ENCODE peak calls at places on chromosomes 13 and 19, in four cellular contexts. A, F, H and I are unnamed samples.

GRCh38 chr13:93304134-93304533 is 77.5 kb downstream of the GPC6 start:
- DNase-seq in A (no peak), H (no peak), F (no peak), I (no peak)

GRCh38 chr19:39052243-39052746 is 19.9 kb upstream of the FBXO27 start:
- DNase-seq in A (peak), H (no peak), F (peak), I (peak)

GRCh38 chr13:42334329-42334706 is 62.4 kb downstream of the AKAP11 start:
- DNase-seq in F (no peak), H (no peak), A (no peak), I (no peak)

GRCh38 chr13:76812971-76813691 is 73.1 kb downstream of the KCTD12 start:
- DNase-seq in H (peak), F (no peak), A (no peak), I (no peak)

GRCh38 chr13:22880756-22881701 is 299.8 kb upstream of the SGCG start:
- DNase-seq in H (no peak), A (no peak), F (no peak), I (no peak)

GRCh38 chr13:32316030-32316344 is 679 bp downstream of the BRCA2 start:
- DNase-seq in F (no peak), H (no peak), A (peak), I (no peak)

GRCh38 chr13:44884076-44884729 is 105.1 kb downstream of the NUFIP1 start:
- DNase-seq in F (no peak), H (no peak), A (no peak), I (no peak)

GRCh38 chr19:5563941-5564612 is 3.7 kb downstream of the TINCR start:
- DNase-seq in A (no peak), H (no peak), F (no peak), I (no peak)

GRCh38 chr13:100423375-100423774 is 165.2 kb downstream of the GGACT start:
- DNase-seq in F (no peak), A (no peak), H (no peak), I (no peak)

GRCh38 chr19:325937-326565 is 18.5 kb downstream of the MIER2 start:
- DNase-seq in A (no peak), F (no peak), H (no peak), I (no peak)

GRCh38 chr19:55615553-55616394 is 8.6 kb downstream of the ZNF784 start:
- DNase-seq in H (no peak), F (no peak), A (no peak), I (no peak)

GRCh38 chr19:31015778-31016177 is 333.5 kb downstream of the TSHZ3 start:
- DNase-seq in H (no peak), A (no peak), F (no peak), I (no peak)

GRCh38 chr19:40806385-40807146 is 7.6 kb downstream of the EGLN2 start:
- DNase-seq in F (peak), A (peak), H (peak), I (peak)

GRCh38 chr13:99746857-99747710 is 224.5 kb downstream of the ZIC5 start:
- DNase-seq in F (no peak), A (no peak), H (no peak), I (no peak)

GRCh38 chr19:44142014-44142523 is 715 bp downstream of the ZNF234 start:
- DNase-seq in A (no peak), F (no peak), H (no peak), I (no peak)

GRCh38 chr19:51807925-51808324 is 13.0 kb downstream of the FPR3 start:
- DNase-seq in A (no peak), H (no peak), F (no peak), I (no peak)

GRCh38 chr19:44111910-44112463 is 1.2 kb upstream of the ZNF225 start:
- DNase-seq in F (no peak), A (no peak), H (no peak), I (no peak)

GRCh38 chr13:72505376-72505775 is 222.1 kb downstream of the MZT1 start:
- DNase-seq in A (no peak), H (no peak), F (no peak), I (no peak)

GRCh38 chr13:85638265-85638664 is 161.0 kb downstream of the SLITRK6 start:
- DNase-seq in A (no peak), H (no peak), F (no peak), I (no peak)

GRCh38 chr19:2266183-2266993 is 10.2 kb upstream of the JSRP1 start:
- DNase-seq in H (no peak), A (peak), F (peak), I (peak)

GRCh38 chr19:27846944-27847343 is 1366.0 kb downstream of the UQCRFS1 start:
- DNase-seq in A (no peak), H (no peak), F (no peak), I (no peak)

GRCh38 chr19:27851002-27851481 is 1361.9 kb downstream of the UQCRFS1 start:
- DNase-seq in H (no peak), F (no peak), A (no peak), I (no peak)

GRCh38 chr19:27851543-27852060 is 1361.3 kb downstream of the UQCRFS1 start:
- DNase-seq in A (no peak), F (no peak), H (no peak), I (no peak)
- H3K27ac ChIP-seq in A (no peak), F (no peak), H (no peak), I (no peak)

GRCh38 chr19:35341006-35341405 is 6.7 kb upstream of the FFAR1 start:
- DNase-seq in A (no peak), H (no peak), F (no peak), I (no peak)

GRCh38 chr19:35340431-35340830 is 7.3 kb upstream of the FFAR1 start:
- DNase-seq in A (no peak), H (no peak), F (no peak), I (no peak)

GRCh38 chr19:35344511-35345031 is 3.1 kb upstream of the FFAR1 start:
- DNase-seq in F (peak), H (peak), A (no peak), I (no peak)

GRCh38 chr19:35342430-35342829 is 5.3 kb upstream of the FFAR1 start:
- DNase-seq in H (no peak), F (no peak), A (no peak), I (no peak)

DNA sequence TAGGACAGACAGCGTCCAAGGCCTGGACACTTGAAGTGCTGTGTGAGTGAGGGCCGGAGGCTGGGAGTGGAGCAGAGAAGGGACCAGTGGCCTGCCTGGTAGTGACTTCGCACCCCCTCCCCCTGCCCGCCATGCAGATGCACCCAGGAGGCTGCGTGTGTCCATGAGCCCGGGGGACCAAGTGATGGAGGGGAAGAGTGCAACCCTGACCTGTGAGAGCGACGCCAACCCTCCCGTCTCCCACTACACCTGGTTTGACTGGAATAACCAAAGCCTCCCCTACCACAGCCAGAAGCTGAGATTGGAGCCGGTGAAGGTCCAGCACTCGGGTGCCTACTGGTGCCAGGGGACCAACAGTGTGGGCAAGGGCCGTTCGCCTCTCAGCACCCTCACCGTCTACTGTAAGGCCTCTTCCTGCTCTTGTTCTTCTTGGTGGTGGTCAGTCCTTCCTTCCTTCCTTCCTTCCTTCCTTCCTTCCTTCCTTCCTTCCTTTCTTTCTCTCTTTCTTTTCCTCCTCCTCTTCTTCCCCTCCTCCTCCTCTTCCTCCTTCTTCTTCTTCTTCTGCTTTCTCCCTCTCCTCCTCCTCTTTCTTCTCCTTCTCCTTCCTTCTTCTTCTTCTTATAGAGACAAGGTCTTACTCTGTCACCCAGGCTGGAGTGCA is 6.0 kb upstream of the FFAR1 start:
- DNase-seq in A (no peak), F (no peak), H (no peak), I (no peak)
- TF ChIP-seq POLR2AphosphoS5 in A (no peak), F (no peak), H (no peak), I (no peak)

DNA sequence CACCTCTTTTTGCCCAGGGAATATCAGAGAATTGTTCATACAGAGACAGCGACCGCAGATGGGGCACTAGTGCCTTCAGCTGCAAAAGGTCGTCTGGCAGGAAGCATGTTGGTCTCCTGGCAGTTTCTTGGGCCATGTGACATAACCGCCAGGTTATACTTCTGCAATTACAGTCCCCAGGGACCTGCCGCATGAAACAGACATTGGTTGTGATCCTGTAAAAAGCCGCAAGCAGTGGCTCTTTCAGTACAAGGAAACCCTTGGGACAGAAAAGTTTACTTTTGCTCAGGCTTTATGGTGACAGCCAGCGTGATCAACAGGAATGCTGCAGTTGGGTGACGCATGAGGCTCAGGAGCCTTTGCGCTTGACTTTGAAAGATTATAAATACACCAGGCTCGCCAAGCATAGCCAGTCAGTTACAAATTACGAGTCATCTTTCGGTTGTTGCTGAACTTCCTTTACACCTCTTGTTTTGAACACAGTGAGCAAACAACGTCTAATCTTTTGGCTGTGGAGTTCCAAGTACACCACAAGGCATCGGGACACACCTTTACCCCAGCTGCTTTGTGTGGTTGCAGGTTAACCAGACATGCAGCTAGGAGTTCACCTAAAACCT is 50.5 kb upstream of the UBE2L5 start:
- DNase-seq in F (no peak), A (peak), H (no peak), I (peak)
- H3K27ac ChIP-seq in F (no peak), A (peak), H (no peak), I (peak)

GRCh38 chr19:3643592-3644313 is 17.2 kb upstream of the CACTIN start:
- DNase-seq in H (no peak), F (no peak), A (no peak), I (no peak)

GRCh38 chr19:3642296-3642695 is 15.7 kb upstream of the CACTIN start:
- DNase-seq in F (no peak), H (no peak), A (no peak), I (no peak)

GRCh38 chr19:3641515-3642269 is 15.1 kb upstream of the CACTIN start:
- DNase-seq in H (no peak), A (no peak), F (no peak), I (no peak)

GRCh38 chr19:3644351-3645066 is 17.9 kb upstream of the CACTIN start:
- DNase-seq in H (no peak), A (no peak), F (peak), I (no peak)

GRCh38 chr19:3642987-3643386 is 16.4 kb upstream of the CACTIN start:
- DNase-seq in H (no peak), A (no peak), F (no peak), I (no peak)
- TF ChIP-seq POLR2AphosphoS5 in H (no peak), A (no peak), F (no peak), I (no peak)

DNA sequence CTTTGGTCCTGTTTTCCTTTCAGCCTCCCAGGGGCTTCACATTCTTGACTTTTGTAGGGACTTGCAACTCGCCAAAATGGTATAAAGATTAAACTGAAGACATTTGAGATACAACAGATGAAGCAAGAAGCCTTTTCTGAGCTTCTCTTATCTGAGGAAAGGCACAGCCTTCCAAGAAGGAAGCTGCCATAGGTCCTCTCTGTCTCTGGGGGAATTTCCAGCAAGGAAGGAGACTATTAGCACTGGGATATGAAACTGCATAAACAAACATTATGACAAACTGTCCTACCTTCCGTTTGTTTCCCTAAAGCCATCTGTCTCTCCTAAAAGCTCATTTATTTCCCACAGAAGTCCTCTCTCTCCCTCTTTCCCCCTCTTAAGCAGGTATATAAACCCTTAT is 39.3 kb downstream of the TGDS start:
- DNase-seq in A (no peak), F (no peak), H (no peak), I (no peak)
- H3K27ac ChIP-seq in A (no peak), F (no peak), H (no peak), I (no peak)

GRCh38 chr19:50639121-50640112 is at the start of gene SYT3:
- DNase-seq in A (peak), F (no peak), H (no peak), I (peak)
- TF ChIP-seq POLR2AphosphoS5 in A (no peak), F (no peak), H (no peak), I (peak)